ENCODE peak calls at places on chromosomes 6 and 20, in eight cellular contexts. B is DMS79; V is posterior vena cava; R is IMR-90; U is activated CD4-positive, alpha-beta T cell treated with anti-CD3 and anti-CD28 coated beads for 48 hours; M is neuronal stem cell; E is GM12891; C is astrocyte of the spinal cord. Q is an unnamed sample.

GRCh38 chr6:25427549-25427948 is 148.4 kb downstream of the CARMIL1 start:
- DNase-seq in B (no peak), V (no peak), R (no peak), U (no peak), M (no peak), E (no peak), C (no peak), Q (no peak)

GRCh38 chr6:139981810-139982550 is 607.5 kb upstream of the CITED2 start:
- DNase-seq in B (no peak), V (no peak), R (peak), U (no peak), M (peak), E (no peak), C (peak), Q (no peak)

GRCh38 chr6:166629628-166630027 is 2.6 kb upstream of the RPS6KA2 start:
- DNase-seq in B (no peak), V (no peak), R (peak), U (no peak), M (no peak), E (no peak), C (peak), Q (no peak)

GRCh38 chr20:36528176-36528874 is 13.0 kb upstream of the MYL9 start:
- DNase-seq in B (no peak), V (peak), R (no peak), U (no peak), M (no peak), E (no peak), C (no peak), Q (no peak)

GRCh38 chr6:90338409-90338808 is 41.8 kb upstream of the BACH2 start:
- DNase-seq in B (no peak), V (no peak), R (peak), U (no peak), M (no peak), E (no peak), C (no peak), Q (no peak)

GRCh38 chr20:33392016-33392415 is 9.3 kb downstream of the CDK5RAP1 start:
- DNase-seq in B (no peak), V (no peak), R (peak), U (no peak), M (no peak), E (no peak), C (peak), Q (no peak)

GRCh38 chr6:169961772-169962561 is 210.5 kb downstream of the ERMARD start:
- DNase-seq in B (no peak), V (peak), R (no peak), U (peak), M (peak), E (no peak), C (no peak), Q (no peak)

GRCh38 chr6:163643866-163644265 is 229.3 kb downstream of the QKI start:
- DNase-seq in B (no peak), V (peak), R (no peak), U (no peak), M (no peak), E (no peak), C (no peak), Q (no peak)

GRCh38 chr6:107652526-107653182 is 162.7 kb downstream of the SOBP start:
- DNase-seq in B (no peak), V (no peak), R (no peak), U (no peak), M (no peak), E (no peak), C (no peak), Q (no peak)

GRCh38 chr20:32984631-32985354 is 19.4 kb downstream of the SUN5 start:
- DNase-seq in B (no peak), V (peak), R (no peak), U (no peak), M (no peak), E (no peak), C (no peak), Q (no peak)

GRCh38 chr20:22106308-22106938 is 401.0 kb downstream of the PAX1 start:
- DNase-seq in B (no peak), V (no peak), R (no peak), U (no peak), M (peak), E (no peak), C (peak), Q (no peak)

GRCh38 chr6:39520943-39521342 is 198.4 kb upstream of the KCNK16 start:
- DNase-seq in B (no peak), V (no peak), R (no peak), U (no peak), M (no peak), E (no peak), C (no peak), Q (no peak)

GRCh38 chr6:170512249-170512648 is 40.9 kb downstream of the PSMB1 start:
- DNase-seq in B (no peak), V (no peak), R (no peak), U (no peak), M (no peak), E (no peak), C (no peak), Q (no peak)

GRCh38 chr6:20205722-20206154 is 6.5 kb downstream of the MBOAT1 start:
- DNase-seq in B (no peak), V (no peak), R (no peak), U (no peak), M (no peak), E (no peak), C (peak), Q (no peak)

GRCh38 chr6:3764516-3765333 is 13.2 kb upstream of the PXDC1 start:
- DNase-seq in B (no peak), V (no peak), R (no peak), U (no peak), M (no peak), E (no peak), C (no peak), Q (peak)

GRCh38 chr6:119661078-119661477 is 311.5 kb upstream of the MAN1A1 start:
- DNase-seq in B (no peak), V (no peak), R (no peak), U (no peak), M (no peak), E (no peak), C (no peak), Q (no peak)

GRCh38 chr6:170063851-170064617 is 226.8 kb downstream of the DLL1 start:
- DNase-seq in B (no peak), V (peak), R (no peak), U (no peak), M (no peak), E (no peak), C (no peak), Q (no peak)

GRCh38 chr20:3168079-3168828 is 5.1 kb downstream of the LZTS3 start:
- DNase-seq in B (no peak), V (peak), R (no peak), U (peak), M (no peak), E (no peak), C (no peak), Q (no peak)

GRCh38 chr6:137659871-137660270 is 165.7 kb upstream of the OLIG3 start:
- DNase-seq in B (no peak), V (no peak), R (no peak), U (no peak), M (no peak), E (no peak), C (no peak), Q (no peak)

GRCh38 chr6:89411019-89411268 is 1.1 kb downstream of the RRAGD start:
- DNase-seq in B (no peak), V (no peak), R (no peak), U (peak), M (no peak), E (no peak), C (no peak), Q (no peak)

GRCh38 chr20:63686492-63687321 is 9.7 kb upstream of the TNFRSF6B start:
- DNase-seq in B (no peak), V (peak), R (peak), U (peak), M (no peak), E (no peak), C (peak), Q (peak)

GRCh38 chr6:157230971-157231370 is 92.3 kb downstream of the TMEM242 start:
- DNase-seq in B (no peak), V (peak), R (no peak), U (no peak), M (no peak), E (no peak), C (no peak), Q (no peak)

GRCh38 chr6:127146935-127147334 is 28.5 kb downstream of the RSPO3 start:
- DNase-seq in B (no peak), V (no peak), R (peak), U (no peak), M (no peak), E (no peak), C (peak), Q (no peak)

GRCh38 chr20:55348201-55348600 is 657.1 kb downstream of the CBLN4 start:
- DNase-seq in B (no peak), V (no peak), R (no peak), U (no peak), M (no peak), E (no peak), C (no peak), Q (no peak)

GRCh38 chr20:36745234-36745926 is 510 bp downstream of the NDRG3 start:
- DNase-seq in B (no peak), V (no peak), R (no peak), U (no peak), M (no peak), E (no peak), C (peak), Q (no peak)

GRCh38 chr6:106973018-106973840 is 1.3 kb downstream of the CD24 start:
- DNase-seq in B (peak), V (no peak), R (no peak), U (no peak), M (peak), E (peak), C (peak), Q (no peak)

GRCh38 chr20:14562976-14563375 is 225.6 kb upstream of the FLRT3 start:
- DNase-seq in B (no peak), V (no peak), R (no peak), U (no peak), M (no peak), E (no peak), C (no peak), Q (no peak)

GRCh38 chr20:12111431-12112088 is 193.9 kb downstream of the BTBD3 start:
- DNase-seq in B (no peak), V (no peak), R (no peak), U (no peak), M (no peak), E (no peak), C (no peak), Q (no peak)

GRCh38 chr20:52985687-52986086 is 13.5 kb downstream of the TSHZ2 start:
- DNase-seq in B (no peak), V (no peak), R (no peak), U (no peak), M (no peak), E (no peak), C (no peak), Q (no peak)

GRCh38 chr6:50724381-50725124 is 11.2 kb downstream of the TFAP2D start:
- DNase-seq in B (peak), V (no peak), R (no peak), U (no peak), M (no peak), E (no peak), C (no peak), Q (no peak)

Q was measured in GDM1.